ENCODE peak calls at places on chromosomes 7 and 10, in six cellular contexts. One of them, this sample, is unnamed.

GRCh38 chr7:16428672-16429071 is 7.3 kb upstream of the CRPPA start:
- DNase-seq in GM23338: no peak
- DNase-seq in H1: no peak
- DNase-seq in GM12878: no peak
- DNase-seq in HepG2: no peak
- DNase-seq in K562: no peak
- DNase-seq in this sample: no peak

GRCh38 chr7:137975768-137976167 is 26.1 kb downstream of the CREB3L2 start:
- DNase-seq in GM23338: no peak
- DNase-seq in H1: no peak
- DNase-seq in GM12878: no peak
- DNase-seq in HepG2: no peak
- DNase-seq in K562: no peak
- DNase-seq in this sample: no peak

GRCh38 chr7:75048435-75049379 is 24.9 kb downstream of the RCC1L start:
- DNase-seq in GM23338: no peak
- DNase-seq in H1: no peak
- DNase-seq in GM12878: no peak
- DNase-seq in HepG2: no peak
- DNase-seq in K562: no peak
- DNase-seq in this sample: no peak

GRCh38 chr10:12844796-12845524 is 156.6 kb downstream of the CCDC3 start:
- DNase-seq in GM23338: no peak
- DNase-seq in H1: no peak
- DNase-seq in GM12878: no peak
- DNase-seq in HepG2: peak
- DNase-seq in K562: no peak
- DNase-seq in this sample: no peak

GRCh38 chr10:9670911-9671310 is 1346.8 kb upstream of the CELF2 start:
- DNase-seq in GM23338: peak
- DNase-seq in H1: no peak
- DNase-seq in GM12878: no peak
- DNase-seq in HepG2: no peak
- DNase-seq in K562: no peak
- DNase-seq in this sample: no peak

GRCh38 chr10:18607979-18608378 is 43.4 kb downstream of the NSUN6 start:
- DNase-seq in GM23338: no peak
- DNase-seq in H1: no peak
- DNase-seq in GM12878: no peak
- DNase-seq in HepG2: no peak
- DNase-seq in K562: no peak
- DNase-seq in this sample: no peak

GRCh38 chr7:91692800-91693199 is 187.7 kb downstream of the MTERF1 start:
- DNase-seq in GM23338: no peak
- DNase-seq in H1: no peak
- DNase-seq in GM12878: no peak
- DNase-seq in HepG2: no peak
- DNase-seq in K562: no peak
- DNase-seq in this sample: no peak

GRCh38 chr10:113692271-113692670 is 12.6 kb downstream of the CASP7 start:
- DNase-seq in GM23338: no peak
- DNase-seq in H1: no peak
- DNase-seq in GM12878: no peak
- DNase-seq in HepG2: no peak
- DNase-seq in K562: no peak
- DNase-seq in this sample: no peak

GRCh38 chr7:18508441-18509427 is 13.2 kb downstream of the HDAC9 start:
- DNase-seq in GM23338: peak
- DNase-seq in H1: no peak
- DNase-seq in GM12878: no peak
- DNase-seq in HepG2: peak
- DNase-seq in K562: no peak
- DNase-seq in this sample: no peak

GRCh38 chr10:75477681-75478080 is 46.3 kb downstream of the LRMDA start:
- DNase-seq in GM23338: no peak
- DNase-seq in H1: no peak
- DNase-seq in GM12878: no peak
- DNase-seq in HepG2: no peak
- DNase-seq in K562: no peak
- DNase-seq in this sample: no peak

GRCh38 chr7:117386125-117386709 is 41.1 kb downstream of the ASZ1 start:
- DNase-seq in GM23338: no peak
- DNase-seq in H1: no peak
- DNase-seq in GM12878: no peak
- DNase-seq in HepG2: no peak
- DNase-seq in K562: no peak
- DNase-seq in this sample: no peak

GRCh38 chr7:148727501-148728278 is 29.0 kb downstream of the CUL1 start:
- DNase-seq in GM23338: no peak
- DNase-seq in H1: no peak
- DNase-seq in GM12878: no peak
- DNase-seq in HepG2: no peak
- DNase-seq in K562: no peak
- DNase-seq in this sample: no peak

GRCh38 chr7:39394105-39394504 is 172.1 kb upstream of the YAE1 start:
- DNase-seq in GM23338: no peak
- DNase-seq in H1: no peak
- DNase-seq in GM12878: no peak
- DNase-seq in HepG2: no peak
- DNase-seq in K562: no peak
- DNase-seq in this sample: no peak

GRCh38 chr7:43764807-43765491 is 6.5 kb downstream of the BLVRA start:
- DNase-seq in GM23338: no peak
- DNase-seq in H1: peak
- DNase-seq in GM12878: no peak
- DNase-seq in HepG2: peak
- DNase-seq in K562: no peak
- DNase-seq in this sample: no peak

GRCh38 chr10:121597504-121598241 is 571 bp downstream of the FGFR2 start:
- DNase-seq in GM23338: peak
- DNase-seq in H1: peak
- DNase-seq in GM12878: no peak
- DNase-seq in HepG2: no peak
- DNase-seq in K562: no peak
- DNase-seq in this sample: peak

GRCh38 chr7:44325811-44326241 is 432 bp upstream of the CAMK2B start:
- DNase-seq in GM23338: peak
- DNase-seq in H1: peak
- DNase-seq in GM12878: no peak
- DNase-seq in HepG2: no peak
- DNase-seq in K562: no peak
- DNase-seq in this sample: no peak

GRCh38 chr7:39504963-39505362 is 61.2 kb upstream of the YAE1 start:
- DNase-seq in GM23338: no peak
- DNase-seq in H1: no peak
- DNase-seq in GM12878: no peak
- DNase-seq in HepG2: no peak
- DNase-seq in K562: peak
- DNase-seq in this sample: no peak

GRCh38 chr7:38306914-38307313 is 33.5 kb upstream of the TARP start:
- DNase-seq in GM23338: no peak
- DNase-seq in H1: no peak
- DNase-seq in GM12878: no peak
- DNase-seq in HepG2: no peak
- DNase-seq in K562: no peak
- DNase-seq in this sample: no peak

GRCh38 chr7:42461537-42461936 is 224.5 kb upstream of the GLI3 start:
- DNase-seq in GM23338: no peak
- DNase-seq in H1: no peak
- DNase-seq in GM12878: no peak
- DNase-seq in HepG2: no peak
- DNase-seq in K562: no peak
- DNase-seq in this sample: no peak

GRCh38 chr10:13708256-13708990 is 121.7 kb downstream of the PRPF18 start:
- DNase-seq in GM23338: peak
- DNase-seq in H1: no peak
- DNase-seq in GM12878: no peak
- DNase-seq in HepG2: no peak
- DNase-seq in K562: no peak
- DNase-seq in this sample: no peak

GRCh38 chr10:69757553-69758309 is 44.0 kb upstream of the COL13A1 start:
- DNase-seq in GM23338: no peak
- DNase-seq in H1: no peak
- DNase-seq in GM12878: no peak
- DNase-seq in HepG2: no peak
- DNase-seq in K562: no peak
- DNase-seq in this sample: no peak

GRCh38 chr7:91949221-91950009 is 8.8 kb downstream of the AKAP9 start:
- DNase-seq in GM23338: no peak
- DNase-seq in H1: no peak
- DNase-seq in GM12878: no peak
- DNase-seq in HepG2: no peak
- DNase-seq in K562: no peak
- DNase-seq in this sample: no peak

GRCh38 chr7:6271694-6272371 is 591 bp downstream of the CYTH3 start:
- DNase-seq in GM23338: no peak
- DNase-seq in H1: peak
- DNase-seq in GM12878: no peak
- DNase-seq in HepG2: no peak
- DNase-seq in K562: peak
- DNase-seq in this sample: peak

GRCh38 chr7:73725703-73726466 is 6.4 kb upstream of the STX1A start:
- DNase-seq in GM23338: peak
- DNase-seq in H1: peak
- DNase-seq in GM12878: no peak
- DNase-seq in HepG2: peak
- DNase-seq in K562: peak
- DNase-seq in this sample: peak

GRCh38 chr10:77463967-77464745 is 173.5 kb downstream of the KCNMA1 start:
- DNase-seq in GM23338: no peak
- DNase-seq in H1: no peak
- DNase-seq in GM12878: no peak
- DNase-seq in HepG2: no peak
- DNase-seq in K562: no peak
- DNase-seq in this sample: no peak

GRCh38 chr7:151304856-151305255 is 36.8 kb upstream of the NUB1 start:
- DNase-seq in GM23338: peak
- DNase-seq in H1: peak
- DNase-seq in GM12878: no peak
- DNase-seq in HepG2: no peak
- DNase-seq in K562: peak
- DNase-seq in this sample: no peak

GRCh38 chr10:119425102-119425880 is 117.2 kb downstream of the RGS10 start:
- DNase-seq in GM23338: no peak
- DNase-seq in H1: no peak
- DNase-seq in GM12878: no peak
- DNase-seq in HepG2: no peak
- DNase-seq in K562: no peak
- DNase-seq in this sample: no peak

GRCh38 chr7:127897704-127898454 is 133.4 kb downstream of the LRRC4 start:
- DNase-seq in GM23338: no peak
- DNase-seq in H1: no peak
- DNase-seq in GM12878: no peak
- DNase-seq in HepG2: no peak
- DNase-seq in K562: no peak
- DNase-seq in this sample: no peak

DNA sequence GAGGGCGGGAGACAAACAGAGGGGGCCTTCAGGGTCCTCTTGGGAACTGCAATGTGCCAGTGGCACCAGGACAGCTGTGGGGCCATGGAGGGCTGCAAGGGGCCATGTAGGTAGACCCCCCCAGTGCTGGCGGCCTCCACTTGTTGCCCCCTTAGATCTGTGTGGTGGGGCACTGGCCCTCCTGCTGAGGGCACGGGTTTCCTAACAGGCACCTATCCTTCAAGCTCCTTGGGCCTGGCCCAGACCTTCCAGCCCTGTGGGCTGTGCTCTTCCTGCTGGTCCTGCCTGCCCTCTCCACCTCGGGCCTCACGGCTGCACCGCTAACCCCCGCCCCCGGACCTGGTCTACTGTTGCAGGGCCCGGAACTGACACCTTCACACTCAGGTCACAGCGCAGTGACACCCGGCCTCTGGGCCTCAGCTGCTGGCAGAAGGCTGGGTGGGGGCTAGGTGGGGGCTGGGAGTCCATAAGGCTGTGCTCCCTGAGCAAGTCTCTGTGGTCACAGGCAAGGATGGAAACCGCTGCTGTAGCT is 12.6 kb downstream of the RASGEF1A start:
- DNase-seq in GM23338: no peak
- DNase-seq in H1: no peak
- DNase-seq in GM12878: no peak
- DNase-seq in HepG2: no peak
- DNase-seq in K562: no peak
- DNase-seq in this sample: no peak
- TF ChIP-seq CREB1 in GM23338: no peak
- TF ChIP-seq CREB1 in H1: no peak
- TF ChIP-seq CREB1 in GM12878: no peak
- TF ChIP-seq CREB1 in HepG2: no peak
- TF ChIP-seq CREB1 in K562: no peak
- TF ChIP-seq CREB1 in this sample: no peak

GRCh38 chr10:58517071-58517470 is 4.4 kb downstream of the BICC1 start:
- DNase-seq in GM23338: no peak
- DNase-seq in H1: no peak
- DNase-seq in GM12878: no peak
- DNase-seq in HepG2: no peak
- DNase-seq in K562: no peak
- DNase-seq in this sample: no peak
- TF ChIP-seq CREB1 in GM23338: no peak
- TF ChIP-seq CREB1 in H1: no peak
- TF ChIP-seq CREB1 in GM12878: no peak
- TF ChIP-seq CREB1 in HepG2: no peak
- TF ChIP-seq CREB1 in K562: no peak
- TF ChIP-seq CREB1 in this sample: no peak

DNA sequence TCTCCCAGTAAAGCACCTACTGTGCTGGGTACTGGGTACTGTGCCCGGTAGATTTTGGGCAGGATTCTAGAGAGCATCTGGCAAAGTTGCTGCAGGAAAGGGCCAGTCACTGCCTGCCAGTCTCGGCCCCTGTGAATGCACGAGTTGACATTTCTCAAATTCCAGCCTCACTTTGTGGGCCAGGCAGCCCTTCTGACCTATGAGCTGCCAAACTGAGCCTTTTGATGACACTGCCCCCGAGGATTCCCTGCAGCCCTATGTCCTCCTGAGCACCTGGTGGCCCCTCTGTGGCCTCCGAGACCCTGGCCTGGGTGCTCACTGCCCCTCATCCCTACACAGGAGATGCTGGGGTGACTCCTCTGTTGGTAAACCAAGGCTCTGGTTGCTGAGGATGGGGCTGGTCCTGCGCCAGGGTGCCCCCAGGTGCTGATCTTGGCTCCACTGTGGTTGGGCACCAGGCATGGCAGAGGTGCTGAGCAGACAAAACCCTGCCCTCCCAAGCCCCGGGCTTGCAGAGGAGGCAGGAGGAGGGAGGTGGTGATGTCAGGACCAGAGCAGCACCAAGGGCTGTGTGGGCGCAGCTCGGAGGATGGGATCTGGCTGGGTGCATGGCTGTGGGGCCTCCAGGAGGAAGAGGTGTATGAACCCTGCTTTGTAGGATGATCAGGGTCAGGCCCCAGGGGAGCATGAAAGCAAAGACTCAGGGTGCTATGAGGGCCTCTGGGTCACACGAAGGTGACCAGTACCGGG is 16.2 kb downstream of the LHPP start:
- DNase-seq in GM23338: peak
- DNase-seq in H1: no peak
- DNase-seq in GM12878: no peak
- DNase-seq in HepG2: peak
- DNase-seq in K562: no peak
- DNase-seq in this sample: peak
- TF ChIP-seq CREB1 in GM23338: peak
- TF ChIP-seq CREB1 in H1: no peak
- TF ChIP-seq CREB1 in GM12878: no peak
- TF ChIP-seq CREB1 in HepG2: no peak
- TF ChIP-seq CREB1 in K562: no peak
- TF ChIP-seq CREB1 in this sample: no peak

GRCh38 chr10:101767966-101768790 is 7.7 kb downstream of the FGF8 start:
- DNase-seq in GM23338: no peak
- DNase-seq in H1: peak
- DNase-seq in GM12878: no peak
- DNase-seq in HepG2: no peak
- DNase-seq in K562: no peak
- DNase-seq in this sample: no peak
- TF ChIP-seq CREB1 in GM23338: no peak
- TF ChIP-seq CREB1 in H1: no peak
- TF ChIP-seq CREB1 in GM12878: no peak
- TF ChIP-seq CREB1 in HepG2: no peak
- TF ChIP-seq CREB1 in K562: no peak
- TF ChIP-seq CREB1 in this sample: no peak

This sample was measured in WTC11.